ENCODE peak calls at places on chromosomes 5 and 9, in four cellular contexts. Y is chondrocyte, O is frontal cortex, V is HS-5. T is an unnamed sample.

GRCh38 chr9:69143291-69143690 is 30.8 kb upstream of the TJP2 start:
- DNase-seq in O (no peak), V (no peak), Y (no peak), T (peak)

GRCh38 chr9:14768561-14769234 is 46.2 kb upstream of the CER1 start:
- DNase-seq in V (peak), Y (no peak), O (no peak), T (peak)

GRCh38 chr9:136972743-136973142 is 4.6 kb upstream of the PTGDS start:
- DNase-seq in Y (no peak), V (no peak), O (no peak), T (no peak)

GRCh38 chr5:91352831-91353695 is 30.1 kb downstream of the ARRDC3 start:
- DNase-seq in V (no peak), Y (no peak), O (no peak), T (no peak)

GRCh38 chr5:52204310-52204709 is 583.4 kb upstream of the ITGA1 start:
- DNase-seq in O (no peak), V (no peak), Y (no peak), T (no peak)

GRCh38 chr9:82923410-82924242 is 139.3 kb downstream of the RASEF start:
- DNase-seq in V (no peak), Y (no peak), O (no peak), T (no peak)

GRCh38 chr9:127311239-127311741 is 46.7 kb downstream of the GARNL3 start:
- DNase-seq in V (no peak), Y (no peak), O (no peak), T (no peak)

GRCh38 chr5:36982146-36982545 is 105.6 kb downstream of the NIPBL start:
- DNase-seq in V (peak), Y (no peak), O (no peak), T (peak)

GRCh38 chr5:172791291-172791690 is 20.3 kb upstream of the DUSP1 start:
- DNase-seq in Y (no peak), O (no peak), V (no peak), T (no peak)

GRCh38 chr9:133476531-133476930 is 2.4 kb downstream of the SLC2A6 start:
- DNase-seq in O (no peak), V (no peak), Y (no peak), T (no peak)

GRCh38 chr5:90909091-90909503 is 350.5 kb downstream of the ADGRV1 start:
- DNase-seq in V (no peak), Y (no peak), O (no peak), T (no peak)

GRCh38 chr9:117334101-117334500 is 80.8 kb downstream of the ASTN2 start:
- DNase-seq in O (no peak), V (no peak), Y (no peak), T (no peak)

GRCh38 chr5:137492321-137492720 is 6.8 kb downstream of the SPOCK1 start:
- DNase-seq in Y (no peak), O (no peak), V (peak), T (no peak)

GRCh38 chr9:116190997-116191396 is 37.4 kb downstream of the PAPPA start:
- DNase-seq in Y (no peak), V (peak), O (no peak), T (peak)

GRCh38 chr9:75181748-75182147 is 93.4 kb downstream of the OSTF1 start:
- DNase-seq in Y (no peak), V (no peak), O (no peak), T (peak)

GRCh38 chr5:143509758-143510221 is 106.3 kb upstream of the NR3C1 start:
- DNase-seq in O (no peak), Y (no peak), V (no peak), T (no peak)

GRCh38 chr5:77642915-77643653 is 4.6 kb upstream of the OTP start:
- DNase-seq in O (peak), V (no peak), Y (no peak), T (no peak)

GRCh38 chr5:92370032-92370431 is 986.9 kb upstream of the ARRDC3 start:
- DNase-seq in Y (no peak), V (no peak), O (no peak), T (no peak)

GRCh38 chr5:165673499-165673898 is 2168.1 kb downstream of the MAT2B start:
- DNase-seq in O (no peak), V (no peak), Y (no peak), T (no peak)

GRCh38 chr9:96071245-96072124 is 196.0 kb downstream of the ERCC6L2 start:
- DNase-seq in V (no peak), Y (no peak), O (no peak), T (peak)

GRCh38 chr9:133075925-133076324 is 14.1 kb downstream of the CEL start:
- DNase-seq in Y (no peak), V (peak), O (no peak), T (no peak)

GRCh38 chr9:120916573-120916972 is 10.0 kb downstream of the TRAF1 start:
- DNase-seq in Y (no peak), V (no peak), O (no peak), T (no peak)

GRCh38 chr9:92609142-92609500 is 60.8 kb downstream of the IPPK start:
- DNase-seq in O (no peak), Y (no peak), V (no peak), T (no peak)

GRCh38 chr5:65765582-65765981 is 43.6 kb downstream of the NLN start:
- DNase-seq in Y (no peak), O (no peak), V (no peak), T (no peak)

GRCh38 chr5:65418661-65419060 is 63.1 kb downstream of the ADAMTS6 start:
- DNase-seq in O (no peak), V (peak), Y (no peak), T (no peak)